ENCODE peak calls at places on chromosomes 1 and 21, in six cellular contexts. E is Peyer's patch, I is amniotic stem cell, X is iris pigment epithelial cell, G is neuronal stem cell, W is HFF-Myc. F is an unnamed sample.

GRCh38 chr1:51768971-51769601 is 109.4 kb downstream of the NRDC start:
- DNase-seq in E (no peak), I (peak), X (peak), G (peak), W (peak), F (peak)

GRCh38 chr1:201138311-201138840 is 11.4 kb upstream of the ASCL5 start:
- DNase-seq in E (no peak), I (no peak), X (no peak), G (no peak), W (no peak), F (no peak)

GRCh38 chr1:19758227-19758830 is 41.4 kb downstream of the TMCO4 start:
- DNase-seq in E (no peak), I (peak), X (peak), G (no peak), W (peak), F (no peak)

GRCh38 chr1:109239580-109240068 is 9.7 kb upstream of the CELSR2 start:
- DNase-seq in E (no peak), I (no peak), X (peak), G (no peak), W (no peak), F (peak)

GRCh38 chr1:90201467-90202358 is 206.8 kb downstream of the ZNF326 start:
- DNase-seq in E (no peak), I (no peak), X (peak), G (no peak), W (no peak), F (peak)

GRCh38 chr1:43836267-43836951 is 97.2 kb upstream of the ARTN start:
- DNase-seq in E (peak), I (no peak), X (no peak), G (no peak), W (no peak), F (peak)

GRCh38 chr1:152752225-152752624 is 5.6 kb upstream of the KPRP start:
- DNase-seq in E (no peak), I (no peak), X (peak), G (no peak), W (no peak), F (no peak)

GRCh38 chr1:15370781-15371467 is 38.8 kb upstream of the EFHD2 start:
- DNase-seq in E (no peak), I (no peak), X (peak), G (no peak), W (no peak), F (no peak)

GRCh38 chr1:98732985-98733781 is 71.7 kb downstream of the SNX7 start:
- DNase-seq in E (no peak), I (no peak), X (peak), G (no peak), W (no peak), F (no peak)

GRCh38 chr21:20997633-20998455 is at the start of gene NCAM2:
- DNase-seq in E (no peak), I (peak), X (peak), G (peak), W (peak), F (peak)

GRCh38 chr1:225437710-225438437 is 10.0 kb upstream of the LBR start:
- DNase-seq in E (no peak), I (no peak), X (no peak), G (no peak), W (no peak), F (no peak)

GRCh38 chr21:34511154-34511553 is 856 bp downstream of the KCNE1 start:
- DNase-seq in E (no peak), I (no peak), X (no peak), G (no peak), W (no peak), F (no peak)

GRCh38 chr1:54318415-54318814 is 87.8 kb downstream of the SSBP3 start:
- DNase-seq in E (no peak), I (no peak), X (no peak), G (no peak), W (no peak), F (no peak)

GRCh38 chr1:229130028-229130668 is 140.8 kb upstream of the RAB4A start:
- DNase-seq in E (peak), I (no peak), X (no peak), G (no peak), W (no peak), F (peak)

GRCh38 chr1:232591344-232591743 is 38.6 kb downstream of the SIPA1L2 start:
- DNase-seq in E (no peak), I (no peak), X (no peak), G (no peak), W (no peak), F (no peak)

GRCh38 chr1:14259191-14259757 is 339.2 kb upstream of the KAZN start:
- DNase-seq in E (peak), I (no peak), X (no peak), G (no peak), W (no peak), F (no peak)

GRCh38 chr1:2970311-2971145 is 50.7 kb upstream of the ACTRT2 start:
- DNase-seq in E (no peak), I (no peak), X (no peak), G (no peak), W (no peak), F (no peak)

GRCh38 chr1:223189903-223190724 is 47.1 kb upstream of the TLR5 start:
- DNase-seq in E (no peak), I (no peak), X (peak), G (no peak), W (no peak), F (peak)

GRCh38 chr1:181251713-181252075 is 163.2 kb downstream of the IER5 start:
- DNase-seq in E (no peak), I (no peak), X (no peak), G (no peak), W (no peak), F (no peak)

GRCh38 chr21:42656872-42657271 is 3.5 kb downstream of the PDE9A start:
- DNase-seq in E (no peak), I (no peak), X (no peak), G (no peak), W (no peak), F (no peak)

GRCh38 chr1:198220428-198220827 is 63.6 kb downstream of the NEK7 start:
- DNase-seq in E (no peak), I (peak), X (peak), G (no peak), W (peak), F (no peak)

GRCh38 chr1:223738465-223739365 is 26.4 kb downstream of the CAPN2 start:
- DNase-seq in E (no peak), I (no peak), X (no peak), G (no peak), W (no peak), F (no peak)

GRCh38 chr1:226026833-226027232 is 27.7 kb upstream of the SDE2 start:
- DNase-seq in E (no peak), I (no peak), X (no peak), G (no peak), W (no peak), F (no peak)

GRCh38 chr1:38283736-38284470 is 237.3 kb upstream of the POU3F1 start:
- DNase-seq in E (no peak), I (no peak), X (no peak), G (no peak), W (no peak), F (no peak)

GRCh38 chr1:44212355-44213221 is 683 bp upstream of the DMAP1 start:
- DNase-seq in E (no peak), I (no peak), X (no peak), G (no peak), W (no peak), F (peak)

GRCh38 chr1:11882814-11883538 is 24.2 kb upstream of the NPPB start:
- DNase-seq in E (no peak), I (no peak), X (no peak), G (no peak), W (no peak), F (no peak)

GRCh38 chr1:24917327-24918074 is 12.6 kb downstream of the RUNX3 start:
- DNase-seq in E (no peak), I (no peak), X (no peak), G (no peak), W (no peak), F (no peak)

F was measured in T-helper 2 cell.